ENCODE peak calls at places on chromosomes 1 and 21, in seven cellular contexts. E is cardiac fibroblast, J is esophagus muscularis mucosa, U is HFF-Myc, T is glutamatergic neuron, B is neural crest cell, K is thoracic aorta. R is an unnamed sample.

GRCh38 chr1:110060034-110060661 is 10.3 kb downstream of the ALX3 start:
- DNase-seq in E (no peak), J (no peak), U (no peak), T (peak), B (peak), K (no peak), R (peak)

GRCh38 chr1:24036080-24036479 is 56.0 kb upstream of the SRSF10 start:
- DNase-seq in E (no peak), J (no peak), U (no peak), T (no peak), B (no peak), K (no peak), R (no peak)

GRCh38 chr1:180188103-180188506 is 33.4 kb downstream of the QSOX1 start:
- DNase-seq in E (peak), J (no peak), U (peak), T (peak), B (peak), K (no peak), R (peak)

GRCh38 chr1:15181564-15181963 is 28.0 kb downstream of the TMEM51 start:
- DNase-seq in E (no peak), J (no peak), U (no peak), T (no peak), B (no peak), K (no peak), R (no peak)

GRCh38 chr1:119372493-119373086 is 4.0 kb downstream of the HAO2 start:
- DNase-seq in E (peak), J (no peak), U (no peak), T (no peak), B (no peak), K (no peak), R (peak)

GRCh38 chr1:52357397-52357796 is 8.6 kb downstream of the CC2D1B start:
- DNase-seq in E (no peak), J (no peak), U (no peak), T (no peak), B (no peak), K (no peak), R (no peak)

GRCh38 chr1:19000065-19000464 is 43.6 kb upstream of the IFFO2 start:
- DNase-seq in E (no peak), J (no peak), U (no peak), T (no peak), B (no peak), K (no peak), R (no peak)

GRCh38 chr1:50977575-50978143 is 7.6 kb downstream of the CDKN2C start:
- DNase-seq in E (peak), J (no peak), U (no peak), T (peak), B (peak), K (no peak), R (peak)

GRCh38 chr1:178938281-178938958 is 67.5 kb upstream of the ANGPTL1 start:
- DNase-seq in E (no peak), J (peak), U (no peak), T (no peak), B (no peak), K (no peak), R (no peak)

GRCh38 chr1:147091801-147092200 is 80.5 kb downstream of the PRKAB2 start:
- DNase-seq in E (no peak), J (no peak), U (no peak), T (no peak), B (no peak), K (no peak), R (peak)

GRCh38 chr1:182781849-182782586 is 7.6 kb upstream of the NPL start:
- DNase-seq in E (peak), J (no peak), U (no peak), T (peak), B (peak), K (no peak), R (peak)

GRCh38 chr1:38859561-38860463 is at the start of gene RRAGC:
- DNase-seq in E (peak), J (peak), U (peak), T (peak), B (peak), K (peak), R (peak)

GRCh38 chr1:161008857-161009554 is 11.9 kb downstream of the F11R start:
- DNase-seq in E (peak), J (no peak), U (no peak), T (no peak), B (no peak), K (no peak), R (no peak)

GRCh38 chr1:151968058-151968457 is 25.6 kb downstream of the S100A10 start:
- DNase-seq in E (peak), J (no peak), U (no peak), T (no peak), B (no peak), K (no peak), R (peak)

GRCh38 chr1:19309123-19309813 is 2.7 kb downstream of the AKR7A2 start:
- DNase-seq in E (peak), J (no peak), U (peak), T (no peak), B (no peak), K (no peak), R (no peak)

GRCh38 chr1:65431111-65431705 is 10.7 kb downstream of the LEPR start:
- DNase-seq in E (peak), J (no peak), U (no peak), T (no peak), B (no peak), K (no peak), R (peak)

GRCh38 chr1:153699768-153700167 is 21.3 kb downstream of the NPR1 start:
- DNase-seq in E (no peak), J (no peak), U (no peak), T (no peak), B (no peak), K (no peak), R (no peak)

GRCh38 chr1:11407301-11407994 is 71.5 kb upstream of the DISP3 start:
- DNase-seq in E (no peak), J (no peak), U (no peak), T (no peak), B (no peak), K (no peak), R (no peak)

GRCh38 chr1:197481101-197481500 is 213.0 kb downstream of the CRB1 start:
- DNase-seq in E (no peak), J (no peak), U (peak), T (no peak), B (no peak), K (no peak), R (no peak)

GRCh38 chr1:29465755-29466154 is 229.4 kb downstream of the PTPRU start:
- DNase-seq in E (peak), J (no peak), U (peak), T (no peak), B (no peak), K (no peak), R (peak)

GRCh38 chr1:118927421-118927820 is 60.7 kb downstream of the TBX15 start:
- DNase-seq in E (no peak), J (no peak), U (no peak), T (no peak), B (no peak), K (no peak), R (no peak)

GRCh38 chr21:17387030-17387617 is 125.7 kb upstream of the CXADR start:
- DNase-seq in E (peak), J (no peak), U (peak), T (no peak), B (peak), K (no peak), R (peak)

GRCh38 chr1:175376194-175376593 is 183.6 kb upstream of the KIAA0040 start:
- DNase-seq in E (peak), J (no peak), U (no peak), T (no peak), B (no peak), K (no peak), R (peak)

GRCh38 chr1:185314416-185314815 is 2.6 kb downstream of the IVNS1ABP start:
- DNase-seq in E (peak), J (no peak), U (no peak), T (no peak), B (no peak), K (no peak), R (peak)

GRCh38 chr1:174191255-174191906 is 32.1 kb downstream of the RABGAP1L start:
- DNase-seq in E (peak), J (no peak), U (peak), T (no peak), B (no peak), K (no peak), R (peak)

GRCh38 chr1:172932981-172933380 is 117.8 kb downstream of the TNFSF18 start:
- DNase-seq in E (no peak), J (no peak), U (no peak), T (no peak), B (no peak), K (no peak), R (no peak)

GRCh38 chr21:36030581-36031189 is 29.6 kb downstream of the SETD4 start:
- DNase-seq in E (peak), J (no peak), U (peak), T (no peak), B (no peak), K (no peak), R (no peak)

GRCh38 chr1:913491-914252 is 10.1 kb upstream of the SAMD11 start:
- DNase-seq in E (no peak), J (no peak), U (no peak), T (peak), B (no peak), K (no peak), R (no peak)

GRCh38 chr1:81619156-81619555 is 181.6 kb upstream of the ADGRL2 start:
- DNase-seq in E (no peak), J (no peak), U (no peak), T (no peak), B (no peak), K (no peak), R (no peak)

GRCh38 chr1:61692155-61692783 is 32.7 kb downstream of the TM2D1 start:
- DNase-seq in E (peak), J (no peak), U (peak), T (no peak), B (no peak), K (no peak), R (peak)

GRCh38 chr1:245079021-245079609 is 75.7 kb upstream of the KIF26B start:
- DNase-seq in E (peak), J (no peak), U (no peak), T (no peak), B (no peak), K (no peak), R (peak)

GRCh38 chr1:30778156-30778978 is 20.8 kb upstream of the LAPTM5 start:
- DNase-seq in E (peak), J (no peak), U (peak), T (no peak), B (no peak), K (peak), R (peak)

GRCh38 chr1:30777060-30777905 is 19.7 kb upstream of the LAPTM5 start:
- DNase-seq in E (no peak), J (no peak), U (no peak), T (no peak), B (no peak), K (no peak), R (no peak)

GRCh38 chr1:30778979-30779293 is 21.4 kb upstream of the LAPTM5 start:
- DNase-seq in E (no peak), J (no peak), U (no peak), T (no peak), B (no peak), K (no peak), R (no peak)

GRCh38 chr1:30776097-30777059 is 18.8 kb upstream of the LAPTM5 start:
- DNase-seq in E (no peak), J (no peak), U (no peak), T (no peak), B (no peak), K (no peak), R (no peak)

GRCh38 chr1:30777906-30778155 is 20.3 kb upstream of the LAPTM5 start:
- DNase-seq in E (no peak), J (no peak), U (no peak), T (no peak), B (no peak), K (no peak), R (no peak)
- TF ChIP-seq CTCF in E (peak), J (no peak), U (peak), T (no peak), B (no peak), K (no peak), R (no peak)

DNA sequence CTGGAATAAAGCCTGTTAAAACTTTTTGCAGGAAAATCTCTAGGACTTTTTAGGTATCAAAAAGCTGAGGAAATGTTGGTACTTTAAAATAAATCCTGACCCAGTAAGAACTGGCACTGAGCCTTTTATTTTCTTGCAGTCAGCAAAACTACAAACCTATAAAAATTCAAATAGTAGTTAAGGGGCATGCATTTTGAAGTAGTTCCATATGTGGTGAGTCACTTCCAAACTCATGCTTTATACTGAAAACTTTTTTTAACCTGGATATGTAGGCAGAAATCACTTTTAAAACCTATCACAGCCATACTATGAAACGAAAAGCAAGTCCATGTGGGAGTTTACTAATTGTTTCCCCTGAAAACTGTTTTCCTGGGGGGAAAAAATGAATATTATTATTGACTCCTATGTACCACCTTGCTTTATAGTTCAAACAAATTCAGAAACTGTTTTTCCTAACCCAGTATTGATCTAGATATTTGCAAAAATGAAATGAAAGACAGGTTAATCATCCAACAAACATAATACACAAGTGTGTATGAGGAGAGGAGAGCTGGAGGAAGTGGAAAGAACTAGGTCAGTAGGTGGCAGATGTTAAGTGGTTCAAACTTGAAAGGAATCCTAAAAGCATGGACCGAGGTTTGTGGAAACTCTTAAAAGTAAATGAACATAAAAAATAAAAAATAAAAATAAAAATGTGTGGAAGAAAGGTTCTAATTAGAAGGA is 30.5 kb downstream of the NRIP1 start:
- DNase-seq in E (peak), J (no peak), U (peak), T (no peak), B (no peak), K (no peak), R (peak)
- TF ChIP-seq CTCF in E (no peak), J (no peak), U (no peak), T (no peak), B (no peak), K (no peak), R (no peak)

DNA sequence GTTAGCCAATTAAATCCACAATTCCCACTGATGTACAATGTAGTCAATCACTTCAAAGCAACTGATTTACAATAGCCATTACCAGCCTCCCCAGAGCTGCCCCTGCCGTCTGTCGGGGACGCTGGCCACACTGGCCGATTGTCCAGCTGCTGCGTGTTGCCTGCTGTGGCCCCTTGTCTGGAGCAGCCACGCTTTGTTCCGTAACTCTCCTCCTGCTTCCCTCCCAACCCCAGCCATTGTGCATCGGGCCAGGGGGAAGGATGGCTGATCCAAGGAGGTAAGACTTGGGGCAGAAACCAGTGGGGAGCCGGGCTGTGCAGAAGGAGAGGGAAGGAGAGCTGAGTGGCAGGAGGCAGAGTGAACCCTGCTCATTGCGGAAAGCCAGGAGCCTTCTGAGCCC is 83.6 kb upstream of the LYST start:
- DNase-seq in E (no peak), J (no peak), U (no peak), T (no peak), B (no peak), K (no peak), R (no peak)
- TF ChIP-seq CTCF in E (no peak), J (no peak), U (no peak), T (no peak), B (no peak), K (no peak), R (no peak)

GRCh38 chr1:234611153-234611798 is 1.3 kb upstream of the IRF2BP2 start:
- DNase-seq in E (peak), J (no peak), U (no peak), T (no peak), B (peak), K (no peak), R (peak)
- TF ChIP-seq CTCF in E (no peak), J (no peak), U (no peak), T (no peak), B (no peak), K (no peak), R (no peak)